ENCODE peak calls at places on chromosomes 4 and X, in eight cellular contexts. E is GM12865, U is K562, S is adipocyte, T is upper lobe of right lung, W is brain microvascular endothelial cell, O is epithelial cell of esophagus, D is fibroblast of the aortic adventitia. F is an unnamed sample.

GRCh38 chrX:153447581-153447960 is 1.7 kb upstream of the TREX2 start:
- DNase-seq in W (no peak), E (no peak), D (no peak), T (no peak), S (no peak), O (no peak), U (no peak), F (no peak)

GRCh38 chrX:11619426-11619825 is 46.3 kb downstream of the ARHGAP6 start:
- DNase-seq in E (no peak), T (no peak), O (peak; percentile 42), U (no peak), W (no peak), S (peak; percentile 40), D (peak; percentile 91), F (no peak)

GRCh38 chr4:87974856-87975462 is 555 bp upstream of the SPP1 start:
- DNase-seq in E (no peak), T (no peak), U (no peak), O (peak; percentile 29), W (no peak), D (no peak), S (no peak), F (no peak)

GRCh38 chr4:10079951-10080873 is 36.4 kb downstream of the WDR1 start:
- DNase-seq in E (no peak), D (no peak), S (no peak), W (no peak), O (no peak), T (peak; percentile 46), U (peak; percentile 14), F (no peak)

GRCh38 chr4:102440498-102440897 is 60.7 kb upstream of the NFKB1 start:
- DNase-seq in U (no peak), W (no peak), T (no peak), S (no peak), E (no peak), O (no peak), D (no peak), F (no peak)

GRCh38 chrX:32687379-32687778 is 524.0 kb downstream of the DMD start:
- DNase-seq in T (no peak), W (no peak), O (no peak), D (no peak), U (no peak), E (no peak), S (no peak), F (no peak)

GRCh38 chrX:4243759-4244158 is 530.3 kb upstream of the PRKX start:
- DNase-seq in D (no peak), E (no peak), T (no peak), U (no peak), S (no peak), W (no peak), O (no peak), F (no peak)

GRCh38 chr4:52017809-52018208 is 2.4 kb downstream of the LRRC66 start:
- DNase-seq in T (no peak), E (no peak), S (no peak), D (no peak), O (no peak), U (no peak), W (no peak), F (no peak)

GRCh38 chr4:134585972-134586371 is 384.4 kb upstream of the PABPC4L start:
- DNase-seq in U (no peak), E (no peak), O (no peak), T (no peak), W (no peak), D (no peak), S (no peak), F (no peak)

GRCh38 chrX:65406532-65406931 is 128.1 kb downstream of the LAS1L start:
- DNase-seq in D (no peak), U (no peak), T (no peak), E (peak; percentile 18), W (no peak), S (no peak), O (peak; percentile 4), F (peak; percentile 45)

GRCh38 chr4:182447938-182448280 is 204.7 kb downstream of the TENM3 start:
- DNase-seq in E (no peak), O (no peak), T (no peak), D (peak; percentile 5), S (peak; percentile 45), U (no peak), W (no peak), F (no peak)

GRCh38 chr4:187865914-187866313 is 129.7 kb upstream of the ZFP42 start:
- DNase-seq in D (no peak), U (no peak), W (no peak), O (no peak), E (no peak), S (no peak), T (no peak), F (no peak)

GRCh38 chr4:53755656-53756055 is 164.4 kb upstream of the LNX1 start:
- DNase-seq in U (no peak), E (no peak), D (no peak), S (no peak), O (no peak), W (no peak), T (no peak), F (no peak)

GRCh38 chrX:47502591-47503222 is 19.7 kb upstream of the ZNF41 start:
- DNase-seq in T (no peak), O (peak; percentile 42), U (no peak), E (no peak), D (peak; percentile 85), W (no peak), S (peak; percentile 80), F (peak; percentile 40)

GRCh38 chr4:23035521-23036056 is 342.9 kb downstream of the GBA3 start:
- DNase-seq in S (no peak), E (no peak), U (no peak), W (no peak), O (no peak), D (no peak), T (no peak), F (no peak)

GRCh38 chr4:45566896-45567603 is 556.8 kb downstream of the GABRG1 start:
- DNase-seq in W (no peak), U (no peak), E (no peak), T (peak; percentile 40), O (no peak), D (no peak), S (no peak), F (no peak)

GRCh38 chr4:169774466-169775445 is 17.0 kb upstream of the HPF1 start:
- DNase-seq in E (peak; percentile 28), D (no peak), W (no peak), O (no peak), T (no peak), U (peak; percentile 48), S (peak; percentile 21), F (no peak)
- H3K4me3 ChIP-seq in E (no peak overlapping the region), D (peak overlapping the region; percentile 9), W (peak overlapping the region; percentile 35), O (peak overlapping the region; percentile 11), T (no peak overlapping the region), U (peak overlapping the region; percentile 9), S (peak overlapping the region; percentile 64), F (no peak overlapping the region)

GRCh38 chr4:8268901-8269534 is 536 bp upstream of the HTRA3 start:
- DNase-seq in U (no peak), E (no peak), W (no peak), D (no peak), T (no peak), S (no peak), O (no peak), F (no peak)

GRCh38 chr4:8270418-8270771 is 841 bp downstream of the HTRA3 start:
- DNase-seq in D (no peak), S (no peak), O (no peak), E (no peak), T (no peak), W (no peak), U (no peak), F (no peak)

GRCh38 chr4:8268211-8268610 is 1.3 kb upstream of the HTRA3 start:
- DNase-seq in W (no peak), O (no peak), D (no peak), U (no peak), T (no peak), S (no peak), E (no peak), F (no peak)

GRCh38 chr4:8270912-8271815 is 1.6 kb downstream of the HTRA3 start:
- DNase-seq in S (no peak), T (no peak), W (no peak), U (no peak), E (no peak), D (peak; percentile 17), O (no peak), F (no peak)

GRCh38 chr4:8269535-8270417 is at the start of gene HTRA3:
- DNase-seq in U (no peak), S (peak; percentile 37), W (no peak), D (peak; percentile 33), O (peak; percentile 6), E (no peak), T (no peak), F (no peak)
- H3K4me3 ChIP-seq in U (no peak within 1 kb of the TSS), S (peak within 1 kb of the TSS; percentile 80), W (peak within 1 kb of the TSS; percentile 24), D (peak within 1 kb of the TSS; percentile 55), O (no peak within 1 kb of the TSS), E (no peak within 1 kb of the TSS), T (peak within 1 kb of the TSS; percentile 42), F (no peak within 1 kb of the TSS)

DNA sequence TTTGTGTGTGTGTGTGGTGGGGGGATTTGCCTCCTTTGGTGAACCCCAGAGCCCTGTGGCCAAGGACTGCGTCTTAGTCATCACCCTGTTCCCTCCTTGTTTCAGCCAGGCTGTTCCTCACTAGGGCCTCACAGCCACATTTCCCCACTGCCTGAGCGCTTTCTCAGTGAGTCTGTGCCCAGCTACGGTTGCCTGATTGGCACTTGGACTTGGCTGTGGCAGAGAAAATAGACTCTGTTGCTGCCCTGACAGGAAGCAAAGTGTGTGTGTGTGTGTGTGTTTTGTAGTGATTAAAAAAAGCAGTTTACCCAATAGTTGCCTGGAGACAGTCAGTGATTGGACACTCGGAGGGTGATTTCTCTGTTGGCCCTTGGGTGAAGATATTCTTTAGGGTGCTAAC is 113.0 kb downstream of the UCHL1 start:
- DNase-seq in U (no peak), D (no peak), T (no peak), O (peak; percentile 9), E (peak; percentile 9), W (no peak), S (no peak), F (no peak)
- H3K4me3 ChIP-seq in U (no peak overlapping the region), D (no peak overlapping the region), T (no peak overlapping the region), O (no peak overlapping the region), E (no peak overlapping the region), W (no peak overlapping the region), S (no peak overlapping the region), F (no peak overlapping the region)

DNA sequence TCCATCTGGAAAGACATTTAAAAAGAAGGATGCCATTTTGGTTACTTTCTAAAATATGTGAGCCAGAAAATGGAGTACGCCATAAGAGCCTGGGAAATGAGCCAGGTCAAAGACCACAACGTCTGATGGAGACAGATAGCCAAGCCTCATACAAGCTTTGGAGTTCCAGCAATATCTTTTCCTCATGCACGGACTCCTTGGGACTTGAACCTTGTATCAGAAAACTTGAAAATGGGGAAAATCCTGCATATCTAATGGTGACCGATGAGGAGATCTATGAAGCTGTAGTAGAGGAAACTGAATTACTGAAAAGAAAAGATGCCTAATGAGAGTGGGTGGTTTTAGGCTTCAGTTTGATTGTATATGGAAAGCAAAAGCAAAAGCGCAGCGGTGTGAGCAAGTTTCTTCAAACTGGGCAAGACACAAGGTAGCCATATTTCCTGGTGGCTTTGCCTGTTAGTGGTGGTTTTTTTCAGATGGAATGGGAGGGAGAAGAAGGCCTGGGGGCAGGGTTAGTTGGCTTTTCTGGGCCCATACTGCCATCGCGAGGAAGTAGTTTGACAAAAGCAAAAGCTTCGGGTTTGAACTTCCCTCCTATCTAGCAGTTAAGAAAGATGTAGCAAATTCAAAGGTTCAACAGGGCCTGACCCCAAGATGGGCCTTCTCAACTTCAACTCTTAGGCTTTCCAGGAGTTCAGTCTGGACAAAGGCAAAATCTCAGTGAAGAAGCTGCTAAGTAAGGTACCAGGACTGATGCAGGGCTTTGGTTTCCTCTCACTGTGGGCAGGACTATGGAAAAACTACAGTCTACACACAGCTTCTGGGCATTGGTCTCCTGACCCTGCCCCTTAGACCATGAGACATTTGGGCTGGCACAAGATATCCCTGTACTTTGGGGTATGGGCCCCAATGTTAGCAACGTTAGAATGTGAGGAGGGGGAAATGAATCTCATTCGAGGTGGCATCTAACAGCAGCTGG is 210.0 kb upstream of the STK26 start:
- DNase-seq in D (peak; percentile 93), E (peak; percentile 62), O (no peak), T (no peak), W (peak; percentile 58), U (peak; percentile 22), S (peak; percentile 37), F (peak; percentile 97)
- H3K4me3 ChIP-seq in D (peak overlapping the region; percentile 66), E (no peak overlapping the region), O (no peak overlapping the region), T (peak overlapping the region; percentile 21), W (peak overlapping the region; percentile 52), U (peak overlapping the region; percentile 14), S (peak overlapping the region; percentile 85), F (peak overlapping the region; percentile 55)